ENCODE peak calls at places on chromosomes 2 and 18, in five cellular contexts. S is lung; T is C1 segment of cervical spinal cord; X is activated CD4-positive, alpha-beta T cell treated with anti-CD3 and anti-CD28 coated beads, Interleukin-2, amount 50 U/mL, for 24 hours; G is activated gamma-delta T cell treated with anti-CD3 and anti-CD28 coated beads, Interleukin-2, amount 50 U/mL, for 16 hours. F is an unnamed sample.

GRCh38 chr2:217886720-217887309 is 116.0 kb downstream of the TNS1 start:
- DNase-seq in T (peak; percentile 59), X (peak; percentile 44), S (peak; percentile 76), G (peak; percentile 31), F (peak; percentile 82)

GRCh38 chr2:16853088-16853487 is 187.5 kb upstream of the CYRIA start:
- DNase-seq in G (no peak), X (no peak), T (no peak), S (no peak), F (no peak)

GRCh38 chr2:238523158-238524110 is 96.7 kb downstream of the ASB1 start:
- DNase-seq in X (no peak), T (no peak), S (no peak), G (no peak), F (no peak)

GRCh38 chr2:232884549-232885263 is 14.6 kb downstream of the SNORC start:
- DNase-seq in T (no peak), X (no peak), G (no peak), S (no peak), F (no peak)

GRCh38 chr2:24083567-24084385 is 858 bp downstream of the TP53I3 start:
- DNase-seq in X (peak; percentile 1), G (peak; percentile 16), T (no peak), S (peak; percentile 93), F (peak; percentile 88)

GRCh38 chr18:46619559-46619958 is 37.5 kb downstream of the LOXHD1 start:
- DNase-seq in S (no peak), X (no peak), T (no peak), G (no peak), F (no peak)

GRCh38 chr18:67232406-67232805 is 284.1 kb downstream of the DSEL start:
- DNase-seq in S (no peak), G (no peak), T (no peak), X (no peak), F (no peak)

GRCh38 chr2:238130111-238130695 is 8.3 kb upstream of the KLHL30 start:
- DNase-seq in G (no peak), X (no peak), S (no peak), T (no peak), F (no peak)

F was measured in GM13976.